ENCODE peak calls at places on chromosomes 3 and 15, in seven cellular contexts. F is A549, P is stomach, Y is upper lobe of left lung, Q is IMR-90, L is testis, A is HCT116. W is an unnamed sample. For H3K4me1, the result is how much of the 10 kb centered on the place peaks cover.

GRCh38 chr3:59406943-59407342 is 357.1 kb upstream of the CFAP20DC start:
- DNase-seq in Y (no peak), A (no peak), Q (no peak), P (no peak), F (no peak), L (no peak), W (no peak)

GRCh38 chr3:174651951-174652350 is 207.2 kb upstream of the NAALADL2 start:
- DNase-seq in L (no peak), Y (no peak), Q (no peak), A (no peak), F (no peak), P (no peak), W (no peak)

GRCh38 chr15:58243083-58243482 is 104.9 kb downstream of the AQP9 start:
- DNase-seq in Y (no peak), P (no peak), A (no peak), L (no peak), Q (no peak), F (no peak), W (no peak)

GRCh38 chr3:134754768-134755559 is 40.1 kb upstream of the EPHB1 start:
- DNase-seq in A (peak), F (peak), P (peak), L (peak), Q (peak), Y (no peak), W (no peak)

GRCh38 chr3:29145370-29145769 is 135.5 kb upstream of the RBMS3 start:
- DNase-seq in A (no peak), F (no peak), P (no peak), L (no peak), Q (no peak), Y (no peak), W (no peak)

GRCh38 chr3:101279162-101279561 is 41.2 kb downstream of the IMPG2 start:
- DNase-seq in F (no peak), A (no peak), L (no peak), Y (no peak), P (no peak), Q (peak), W (no peak)

GRCh38 chr3:111768571-111769100 is 90.4 kb upstream of the PHLDB2 start:
- DNase-seq in F (peak), P (peak), Q (peak), A (peak), L (no peak), Y (no peak), W (no peak)

GRCh38 chr3:97958796-97959195 is 13.4 kb downstream of the RIOX2 start:
- DNase-seq in P (no peak), A (no peak), Y (peak), F (no peak), Q (no peak), L (no peak), W (no peak)

GRCh38 chr15:85792872-85793621 is 1.7 kb downstream of the KLHL25 start:
- DNase-seq in Y (no peak), Q (no peak), F (no peak), P (no peak), A (no peak), L (no peak), W (peak)

GRCh38 chr3:133661454-133662255 is at the start of gene TOPBP1:
- DNase-seq in F (peak), L (peak), Y (peak), A (peak), Q (peak), P (peak), W (peak)

GRCh38 chr15:101429191-101429590 is 60.3 kb downstream of the PCSK6 start:
- DNase-seq in P (no peak), L (no peak), F (no peak), A (no peak), Y (no peak), Q (no peak), W (no peak)

GRCh38 chr3:168532135-168532534 is 436.4 kb upstream of the GOLIM4 start:
- DNase-seq in A (no peak), Q (no peak), L (no peak), F (no peak), P (no peak), Y (no peak), W (no peak)

GRCh38 chr3:192237992-192238608 is 489.2 kb downstream of the FGF12 start:
- DNase-seq in Q (no peak), L (no peak), A (no peak), P (no peak), F (no peak), Y (no peak), W (no peak)

GRCh38 chr15:101724675-101725005 is 367 bp upstream of the TARS3 start:
- DNase-seq in L (no peak), F (no peak), Y (no peak), A (no peak), Q (no peak), P (no peak), W (no peak)

GRCh38 chr3:109336272-109336957 is 931 bp downstream of the DPPA4 start:
- DNase-seq in L (peak), Q (peak), F (no peak), P (no peak), A (no peak), Y (peak), W (no peak)

GRCh38 chr3:88000853-88001252 is 58.0 kb downstream of the CGGBP1 start:
- DNase-seq in Y (no peak), L (peak), A (no peak), Q (no peak), P (no peak), F (no peak), W (no peak)

GRCh38 chr3:104178695-104179094 is 1188.0 kb upstream of the ALCAM start:
- DNase-seq in Y (no peak), P (no peak), F (no peak), Q (no peak), A (no peak), L (no peak), W (no peak)

GRCh38 chr15:31452595-31453557 is 126.2 kb downstream of the KLF13 start:
- DNase-seq in F (no peak), P (no peak), Q (no peak), A (no peak), L (no peak), Y (no peak), W (peak)

GRCh38 chr15:100923076-100923475 is 3.9 kb downstream of the LRRK1 start:
- DNase-seq in Y (no peak), F (no peak), L (no peak), A (no peak), Q (no peak), P (no peak), W (no peak)

GRCh38 chr3:60746690-60747416 is 504.4 kb downstream of the FHIT start:
- DNase-seq in A (no peak), F (no peak), L (no peak), P (no peak), Y (no peak), Q (peak), W (no peak)

GRCh38 chr15:84929795-84930371 is 45.4 kb downstream of the SLC28A1 start:
- DNase-seq in P (peak), L (no peak), Y (no peak), Q (peak), A (peak), F (peak), W (no peak)

GRCh38 chr3:180989291-180990163 is at the start of gene DNAJC19:
- DNase-seq in L (peak), Y (peak), Q (peak), A (peak), F (peak), P (peak), W (peak)
- TF ChIP-seq POLR2A in L (peak), Y (peak), Q (no peak), A (peak), F (peak), P (peak), W (no peak)

GRCh38 chr3:31635586-31635985 is 102.9 kb downstream of the STT3B start:
- DNase-seq in A (no peak), P (no peak), Q (no peak), F (no peak), L (no peak), Y (no peak), W (no peak)

GRCh38 chr3:31636063-31636462 is 103.3 kb downstream of the STT3B start:
- DNase-seq in Y (no peak), L (no peak), F (no peak), P (no peak), A (no peak), Q (no peak), W (no peak)

GRCh38 chr3:31634485-31634884 is 101.8 kb downstream of the STT3B start:
- DNase-seq in Y (no peak), F (no peak), Q (peak), A (no peak), P (no peak), L (no peak), W (no peak)

GRCh38 chr3:31636693-31637442 is 104.1 kb downstream of the STT3B start:
- DNase-seq in F (no peak), L (no peak), Y (no peak), P (no peak), Q (no peak), A (no peak), W (no peak)

GRCh38 chr3:31639828-31640227 is 107.1 kb downstream of the STT3B start:
- DNase-seq in P (no peak), Q (no peak), A (no peak), Y (no peak), L (no peak), F (no peak), W (no peak)
- TF ChIP-seq CTCF in P (no peak), Q (no peak), A (no peak), Y (no peak), L (no peak), F (no peak), W (no peak)

GRCh38 chr3:194474675-194475074 is 12.1 kb downstream of the ATP13A3 start:
- DNase-seq in Q (peak), P (no peak), A (no peak), Y (no peak), L (no peak), F (no peak), W (no peak)
- H3K4me1 ChIP-seq in Q (under half), P (under half), A (under half), Y (under half), L (under half), F (half or more), W (under half)

DNA sequence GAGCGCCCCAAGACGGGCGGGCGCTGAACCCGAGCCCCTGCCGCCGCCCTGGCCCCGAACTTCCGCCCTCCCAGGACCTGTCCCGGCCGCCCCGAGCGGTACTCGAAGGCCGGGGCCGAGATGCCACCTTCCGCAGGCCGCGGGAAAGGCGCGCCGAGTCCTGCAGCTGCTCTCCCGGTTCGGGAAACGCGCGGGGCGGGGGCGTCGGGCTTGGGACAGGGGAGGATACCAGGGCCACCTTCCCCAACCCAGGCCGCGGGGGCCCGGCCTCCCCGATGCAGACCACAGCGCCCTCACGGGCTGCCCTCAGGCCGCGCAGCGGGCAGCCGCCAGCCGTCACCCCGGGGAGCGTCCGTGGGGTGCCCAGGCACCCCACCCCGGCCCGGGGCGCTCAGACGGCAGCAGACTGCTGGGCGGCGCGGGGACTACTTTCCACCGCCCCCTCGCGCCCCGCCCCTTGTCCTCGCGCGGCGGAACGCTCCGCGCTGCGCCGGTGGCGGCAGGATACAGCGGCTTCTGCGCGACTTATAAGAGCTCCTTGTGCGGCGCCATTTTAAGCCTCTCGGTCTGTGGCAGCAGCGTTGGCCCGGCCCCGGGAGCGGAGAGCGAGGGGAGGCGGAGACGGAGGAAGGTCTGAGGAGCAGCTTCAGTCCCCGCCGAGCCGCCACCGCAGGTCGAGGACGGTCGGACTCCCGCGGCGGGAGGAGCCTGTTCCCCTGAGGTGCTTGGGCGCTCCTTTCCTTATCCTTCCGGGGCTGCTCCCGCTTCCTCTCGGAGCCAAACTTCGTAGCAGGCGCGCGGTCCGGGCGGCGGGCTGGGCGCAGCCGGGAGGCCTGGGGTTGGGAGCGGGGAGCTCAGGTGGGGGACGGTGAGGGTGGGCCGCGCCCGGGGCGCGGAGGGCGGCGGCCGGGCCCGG is at the start of gene CTNNB1:
- DNase-seq in F (peak), L (peak), Y (peak), A (peak), Q (peak), P (peak), W (peak)
- TF ChIP-seq POLR2A in F (peak), L (peak), Y (peak), A (peak), Q (peak), P (peak), W (peak)

W was measured in spleen.